ENCODE peak calls at places on chromosomes 12 and 14, in nine cellular contexts. D, U, N, J, M, R, Q, W and S are unnamed samples. For H3K27me3, the result is how much of the 10 kb centered on the place peaks cover.

GRCh38 chr14:59333668-59334067 is 131.5 kb downstream of the GPR135 start:
- DNase-seq in Q (no peak), R (peak), M (no peak), U (peak), J (no peak), W (no peak), D (peak), N (no peak), S (no peak)

GRCh38 chr12:29104495-29104894 is 44.6 kb upstream of the FAR2 start:
- DNase-seq in J (no peak), W (no peak), U (no peak), D (no peak), M (no peak), N (no peak), R (no peak), Q (no peak), S (no peak)

GRCh38 chr12:116882742-116883141 is 1.5 kb upstream of the HRK start:
- DNase-seq in W (no peak), Q (no peak), D (peak), J (no peak), U (no peak), R (no peak), M (peak), N (no peak), S (no peak)

GRCh38 chr14:74275265-74275841 is 27.4 kb downstream of the ABCD4 start:
- DNase-seq in M (peak), R (no peak), N (no peak), D (peak), W (no peak), Q (no peak), J (no peak), U (peak), S (no peak)

GRCh38 chr12:42237853-42238239 is 202 bp downstream of the YAF2 start:
- DNase-seq in U (no peak), R (no peak), W (no peak), J (no peak), Q (no peak), N (no peak), M (no peak), D (no peak), S (no peak)

GRCh38 chr12:12954361-12954760 is 2.4 kb upstream of the GPRC5D start:
- DNase-seq in N (no peak), U (no peak), W (no peak), R (no peak), J (no peak), M (no peak), D (no peak), Q (no peak), S (no peak)

GRCh38 chr12:5592313-5592712 is 160.4 kb downstream of the NTF3 start:
- DNase-seq in D (no peak), N (no peak), Q (no peak), J (no peak), R (no peak), U (no peak), W (no peak), M (no peak), S (no peak)

GRCh38 chr14:81406863-81407262 is 6.7 kb upstream of the STON2 start:
- DNase-seq in D (peak), M (peak), Q (no peak), W (peak), N (no peak), J (no peak), R (peak), U (no peak), S (no peak)

GRCh38 chr14:31977001-31977556 is 100.0 kb upstream of the ARHGAP5 start:
- DNase-seq in W (no peak), U (no peak), N (no peak), J (no peak), M (no peak), D (no peak), R (no peak), Q (no peak), S (no peak)

GRCh38 chr12:4763549-4763948 is 43.3 kb downstream of the GALNT8 start:
- DNase-seq in D (peak), Q (no peak), N (no peak), R (no peak), J (peak), W (no peak), U (no peak), M (no peak), S (no peak)

GRCh38 chr12:126156806-126157574 is 1091.8 kb downstream of the AACS start:
- DNase-seq in M (no peak), N (no peak), W (peak), Q (peak), U (no peak), J (no peak), D (no peak), R (no peak), S (no peak)

GRCh38 chr14:94571950-94572349 is 9.3 kb upstream of the SERPINA5 start:
- DNase-seq in M (no peak), U (no peak), W (no peak), D (peak), R (no peak), N (no peak), Q (no peak), J (no peak), S (no peak)

GRCh38 chr14:71372411-71372838 is 465.2 kb downstream of the PCNX1 start:
- DNase-seq in J (no peak), U (no peak), M (peak), D (peak), N (no peak), W (no peak), R (no peak), Q (no peak), S (no peak)

GRCh38 chr14:100566586-100566985 is 20.6 kb downstream of the BEGAIN start:
- DNase-seq in D (no peak), R (no peak), Q (no peak), J (no peak), U (no peak), W (no peak), M (no peak), N (no peak), S (no peak)

GRCh38 chr12:12007001-12007712 is 63.6 kb upstream of the BCL2L14 start:
- DNase-seq in N (no peak), M (peak), W (no peak), R (no peak), U (no peak), Q (no peak), J (no peak), D (no peak), S (no peak)

GRCh38 chr14:79016828-79017505 is 846.8 kb downstream of the NRXN3 start:
- DNase-seq in M (peak), Q (no peak), W (no peak), J (no peak), U (no peak), N (no peak), R (no peak), D (peak), S (no peak)

GRCh38 chr12:124422142-124422569 is 127.3 kb downstream of the RFLNA start:
- DNase-seq in J (peak), D (peak), Q (peak), R (no peak), W (peak), U (no peak), M (peak), N (no peak), S (no peak)

GRCh38 chr12:49891476-49891875 is 12.2 kb downstream of the FAIM2 start:
- DNase-seq in D (no peak), Q (no peak), M (no peak), J (peak), W (no peak), N (no peak), U (no peak), R (no peak), S (no peak)

GRCh38 chr12:92493816-92494215 is 209.0 kb upstream of the PLEKHG7 start:
- DNase-seq in W (no peak), D (no peak), N (no peak), U (no peak), Q (no peak), J (no peak), M (no peak), R (no peak), S (no peak)

GRCh38 chr14:52299692-52300278 is 14.3 kb upstream of the PTGER2 start:
- DNase-seq in M (peak), Q (no peak), N (no peak), R (peak), U (no peak), W (no peak), J (no peak), D (peak), S (no peak)

GRCh38 chr14:28772613-28773012 is 6.0 kb downstream of the FOXG1 start:
- DNase-seq in D (no peak), M (no peak), U (no peak), Q (no peak), J (no peak), W (no peak), R (no peak), N (no peak), S (no peak)
- H3K27me3 ChIP-seq in D (half or more), M (half or more), U (half or more), Q (half or more), J (under half), W (under half), R (under half), N (half or more), S (under half)

GRCh38 chr12:100992194-100992593 is 197.6 kb downstream of the ANO4 start:
- DNase-seq in W (no peak), J (no peak), R (no peak), M (no peak), Q (no peak), U (no peak), D (no peak), N (no peak), S (no peak)

GRCh38 chr12:100995201-100995600 is 200.6 kb downstream of the ANO4 start:
- DNase-seq in N (no peak), Q (no peak), D (peak), W (no peak), J (no peak), U (no peak), M (peak), R (no peak), S (no peak)

GRCh38 chr12:100991059-100991562 is 196.5 kb downstream of the ANO4 start:
- DNase-seq in D (no peak), W (no peak), M (no peak), U (no peak), N (no peak), Q (no peak), R (no peak), J (no peak), S (no peak)

GRCh38 chr12:100995771-100996170 is 201.2 kb downstream of the ANO4 start:
- DNase-seq in Q (no peak), D (no peak), M (no peak), J (no peak), N (no peak), U (no peak), W (no peak), R (no peak), S (no peak)

GRCh38 chr12:100993916-100994315 is 199.3 kb downstream of the ANO4 start:
- DNase-seq in N (no peak), M (no peak), Q (no peak), R (no peak), U (no peak), D (no peak), W (no peak), J (no peak), S (no peak)
- TF ChIP-seq CTCF in N (no peak), M (peak), Q (no peak), R (no peak), U (no peak), D (no peak), W (no peak), J (no peak), S (no peak)

GRCh38 chr12:51836833-51837184 is 11.7 kb downstream of the FIGNL2 start:
- DNase-seq in W (no peak), D (no peak), U (no peak), M (no peak), J (no peak), Q (no peak), N (no peak), R (no peak), S (no peak)

GRCh38 chr12:51838762-51839161 is 9.8 kb downstream of the FIGNL2 start:
- DNase-seq in J (no peak), R (no peak), U (no peak), W (no peak), Q (no peak), M (no peak), N (no peak), D (no peak), S (no peak)

GRCh38 chr12:51836012-51836832 is 12.3 kb downstream of the FIGNL2 start:
- DNase-seq in N (no peak), J (no peak), U (no peak), W (no peak), D (peak), R (no peak), M (peak), Q (no peak), S (no peak)

GRCh38 chr12:51838036-51838435 is 10.5 kb downstream of the FIGNL2 start:
- DNase-seq in R (no peak), Q (no peak), U (no peak), N (no peak), M (no peak), J (no peak), W (no peak), D (no peak), S (no peak)

DNA sequence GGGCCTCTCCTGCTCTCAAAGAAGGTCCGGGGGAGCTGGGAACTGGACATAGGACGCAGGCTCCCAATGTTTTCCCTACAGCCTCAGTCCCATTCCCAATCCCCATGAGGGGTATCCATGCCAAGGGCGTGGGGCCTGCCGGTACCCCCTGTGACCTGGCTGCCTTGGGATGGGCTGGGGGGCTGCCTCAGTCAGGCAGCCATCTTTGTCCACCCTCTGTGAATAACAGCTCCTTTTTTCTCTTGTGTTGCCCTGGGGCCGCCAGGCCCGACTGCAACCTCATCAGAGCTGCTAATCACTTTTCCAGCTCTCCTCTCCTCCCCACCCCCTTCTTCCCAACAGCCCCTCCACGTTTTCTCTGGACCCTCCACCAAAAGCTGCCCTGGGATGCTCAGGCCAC is 11.2 kb downstream of the FIGNL2 start:
- DNase-seq in N (no peak), Q (no peak), W (no peak), J (no peak), D (no peak), M (no peak), R (no peak), U (no peak), S (no peak)
- H3K27me3 ChIP-seq in N (under half), Q (under half), W (under half), J (under half), D (under half), M (under half), R (under half), U (under half), S (under half)

GRCh38 chr14:69151458-69152180 is 1.3 kb downstream of the DCAF5 start:
- DNase-seq in R (peak), U (peak), N (peak), M (peak), J (peak), W (peak), D (no peak), Q (peak), S (no peak)
- TF ChIP-seq CTCF in R (peak), U (peak), N (peak), M (peak), J (peak), W (peak), D (peak), Q (peak), S (peak)

GRCh38 chr14:33705521-33705920 is 245.4 kb downstream of the EGLN3 start:
- DNase-seq in U (no peak), R (no peak), W (no peak), M (peak), D (no peak), Q (no peak), N (no peak), J (no peak), S (no peak)
- H3K27me3 ChIP-seq in U (under half), R (under half), W (under half), M (under half), D (under half), Q (under half), N (under half), J (under half), S (under half)

DNA sequence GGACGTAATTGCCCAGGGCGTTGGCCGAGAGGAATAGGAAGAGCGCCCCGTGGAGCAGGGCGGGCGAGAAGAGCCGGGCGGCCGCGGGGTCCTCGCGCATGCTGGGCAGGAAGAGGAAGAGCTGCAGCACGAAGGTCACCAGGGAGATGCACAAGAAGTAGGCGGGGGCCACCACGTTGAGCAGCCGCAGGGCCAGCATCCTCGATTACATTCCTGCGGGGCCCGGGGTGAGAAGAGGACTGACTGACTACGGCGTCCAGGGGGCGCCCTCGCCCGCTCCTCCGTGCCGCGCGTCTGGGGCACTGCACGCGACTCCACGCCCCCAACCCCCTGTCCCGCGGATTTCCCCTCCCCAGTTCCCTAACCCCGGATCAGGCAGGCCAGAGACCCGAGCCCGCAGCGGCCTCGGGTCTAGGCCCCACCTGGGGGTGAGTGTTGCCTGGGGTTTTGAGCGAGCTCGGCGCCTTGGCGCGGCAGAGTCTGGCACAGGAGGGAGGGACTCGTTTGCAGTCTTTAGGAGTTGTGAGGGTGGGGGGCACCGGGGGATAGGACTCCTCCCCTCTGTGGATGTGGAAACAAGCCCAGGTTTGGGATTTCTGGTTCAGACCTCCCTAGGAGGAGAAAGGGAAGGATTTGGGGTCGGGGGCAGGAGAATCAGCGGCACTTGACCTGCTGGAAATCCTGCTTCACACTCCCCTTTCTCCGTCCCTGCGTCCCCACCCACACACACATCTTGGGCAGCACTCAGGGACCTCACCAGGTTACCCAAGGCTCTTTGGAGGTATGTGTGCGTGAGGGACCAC is 1.9 kb downstream of the ZDHHC22 start:
- DNase-seq in W (peak), U (no peak), N (no peak), Q (peak), M (peak), J (peak), D (no peak), R (no peak), S (no peak)
- TF ChIP-seq CTCF in W (peak), U (peak), N (peak), Q (peak), M (peak), J (no peak), D (peak), R (no peak), S (peak)

GRCh38 chr12:132340266-132341035 is 11.1 kb upstream of the GALNT9 start:
- DNase-seq in Q (no peak), D (no peak), J (no peak), N (no peak), M (no peak), R (no peak), U (no peak), W (no peak), S (no peak)
- H3K27me3 ChIP-seq in Q (under half), D (under half), J (under half), N (under half), M (half or more), R (under half), U (under half), W (under half), S (under half)